ENCODE peak calls at places on chromosomes 5 and 9, in seven cellular contexts. One of them, this sample, is unnamed.
A peak's percentile ranks its signal among the peaks of the same experiment; 100 is the strongest.

GRCh38 chr5:10445352-10445751 is 3.7 kb downstream of the ROPN1L start:
- DNase-seq in GM12891: no peak
- DNase-seq in NCI-H1048: no peak
- DNase-seq in astrocyte of the hippocampus: no peak
- DNase-seq in HuH-7.5: no peak
- DNase-seq in SK-N-SH: no peak
- DNase-seq in GM20000: no peak
- DNase-seq in this sample: no peak

GRCh38 chr9:77011973-77012817 is 7.3 kb upstream of the FOXB2 start:
- DNase-seq in GM12891: no peak
- DNase-seq in NCI-H1048: no peak
- DNase-seq in astrocyte of the hippocampus: peak; percentile 83
- DNase-seq in HuH-7.5: peak; percentile 78
- DNase-seq in SK-N-SH: peak; percentile 77
- DNase-seq in GM20000: peak; percentile 71
- DNase-seq in this sample: peak; percentile 26

GRCh38 chr9:123678878-123679329 is 251.0 kb downstream of the DENND1A start:
- DNase-seq in GM12891: no peak
- DNase-seq in NCI-H1048: no peak
- DNase-seq in astrocyte of the hippocampus: peak; percentile 43
- DNase-seq in HuH-7.5: no peak
- DNase-seq in SK-N-SH: peak; percentile 5
- DNase-seq in GM20000: no peak
- DNase-seq in this sample: no peak

GRCh38 chr5:136563489-136563888 is 198.1 kb upstream of the TRPC7 start:
- DNase-seq in GM12891: no peak
- DNase-seq in NCI-H1048: no peak
- DNase-seq in astrocyte of the hippocampus: no peak
- DNase-seq in HuH-7.5: no peak
- DNase-seq in SK-N-SH: no peak
- DNase-seq in GM20000: no peak
- DNase-seq in this sample: no peak

GRCh38 chr9:16559418-16560188 is 310.9 kb downstream of the BNC2 start:
- DNase-seq in GM12891: no peak
- DNase-seq in NCI-H1048: no peak
- DNase-seq in astrocyte of the hippocampus: no peak
- DNase-seq in HuH-7.5: no peak
- DNase-seq in SK-N-SH: no peak
- DNase-seq in GM20000: no peak
- DNase-seq in this sample: no peak

GRCh38 chr9:76572205-76572550 is 113.2 kb downstream of the GCNT1 start:
- DNase-seq in GM12891: no peak
- DNase-seq in NCI-H1048: no peak
- DNase-seq in astrocyte of the hippocampus: peak; percentile 25
- DNase-seq in HuH-7.5: no peak
- DNase-seq in SK-N-SH: no peak
- DNase-seq in GM20000: no peak
- DNase-seq in this sample: no peak

GRCh38 chr9:80650964-80651555 is 1038.3 kb downstream of the TLE1 start:
- DNase-seq in GM12891: no peak
- DNase-seq in NCI-H1048: no peak
- DNase-seq in astrocyte of the hippocampus: peak; percentile 73
- DNase-seq in HuH-7.5: no peak
- DNase-seq in SK-N-SH: no peak
- DNase-seq in GM20000: no peak
- DNase-seq in this sample: no peak

GRCh38 chr5:179614745-179615144 is 8.7 kb downstream of the HNRNPH1 start:
- DNase-seq in GM12891: no peak
- DNase-seq in NCI-H1048: no peak
- DNase-seq in astrocyte of the hippocampus: no peak
- DNase-seq in HuH-7.5: no peak
- DNase-seq in SK-N-SH: no peak
- DNase-seq in GM20000: no peak
- DNase-seq in this sample: no peak

GRCh38 chr9:116232425-116233159 is 79.0 kb downstream of the PAPPA start:
- DNase-seq in GM12891: no peak
- DNase-seq in NCI-H1048: no peak
- DNase-seq in astrocyte of the hippocampus: peak; percentile 41
- DNase-seq in HuH-7.5: no peak
- DNase-seq in SK-N-SH: no peak
- DNase-seq in GM20000: no peak
- DNase-seq in this sample: no peak

GRCh38 chr9:23824241-23825142 is 1.5 kb downstream of the ELAVL2 start:
- DNase-seq in GM12891: no peak
- DNase-seq in NCI-H1048: no peak
- DNase-seq in astrocyte of the hippocampus: peak; percentile 60
- DNase-seq in HuH-7.5: no peak
- DNase-seq in SK-N-SH: peak; percentile 52
- DNase-seq in GM20000: no peak
- DNase-seq in this sample: no peak

GRCh38 chr5:133382661-133383579 is 229.4 kb downstream of the FSTL4 start:
- DNase-seq in GM12891: no peak
- DNase-seq in NCI-H1048: no peak
- DNase-seq in astrocyte of the hippocampus: no peak
- DNase-seq in HuH-7.5: no peak
- DNase-seq in SK-N-SH: no peak
- DNase-seq in GM20000: no peak
- DNase-seq in this sample: no peak

GRCh38 chr9:31608881-31609280 is 775.6 kb upstream of the ACO1 start:
- DNase-seq in GM12891: no peak
- DNase-seq in NCI-H1048: no peak
- DNase-seq in astrocyte of the hippocampus: no peak
- DNase-seq in HuH-7.5: no peak
- DNase-seq in SK-N-SH: no peak
- DNase-seq in GM20000: no peak
- DNase-seq in this sample: no peak

GRCh38 chr9:96418920-96419690 is 935 bp upstream of the ZNF367 start:
- DNase-seq in GM12891: peak; percentile 32
- DNase-seq in NCI-H1048: peak; percentile 16
- DNase-seq in astrocyte of the hippocampus: peak; percentile 84
- DNase-seq in HuH-7.5: peak; percentile 53
- DNase-seq in SK-N-SH: peak; percentile 83
- DNase-seq in GM20000: peak; percentile 77
- DNase-seq in this sample: peak; percentile 77

GRCh38 chr5:145499483-145499882 is 335.7 kb downstream of the PRELID2 start:
- DNase-seq in GM12891: no peak
- DNase-seq in NCI-H1048: no peak
- DNase-seq in astrocyte of the hippocampus: peak; percentile 27
- DNase-seq in HuH-7.5: no peak
- DNase-seq in SK-N-SH: no peak
- DNase-seq in GM20000: no peak
- DNase-seq in this sample: no peak

GRCh38 chr5:97383996-97384395 is 200.9 kb upstream of the RIOK2 start:
- DNase-seq in GM12891: no peak
- DNase-seq in NCI-H1048: no peak
- DNase-seq in astrocyte of the hippocampus: peak; percentile 5
- DNase-seq in HuH-7.5: no peak
- DNase-seq in SK-N-SH: no peak
- DNase-seq in GM20000: no peak
- DNase-seq in this sample: no peak

GRCh38 chr5:173027905-173028304 is 28.2 kb upstream of the CREBRF start:
- DNase-seq in GM12891: no peak
- DNase-seq in NCI-H1048: no peak
- DNase-seq in astrocyte of the hippocampus: no peak
- DNase-seq in HuH-7.5: no peak
- DNase-seq in SK-N-SH: no peak
- DNase-seq in GM20000: no peak
- DNase-seq in this sample: no peak

GRCh38 chr9:108831496-108832178 is 24.1 kb downstream of the ACTL7B start:
- DNase-seq in GM12891: no peak
- DNase-seq in NCI-H1048: no peak
- DNase-seq in astrocyte of the hippocampus: no peak
- DNase-seq in HuH-7.5: no peak
- DNase-seq in SK-N-SH: no peak
- DNase-seq in GM20000: no peak
- DNase-seq in this sample: no peak

This sample was measured in MM.1S.